ENCODE peak calls at places on chromosomes 13 and 19, in seven cellular contexts. One of them, this sample, is unnamed.

GRCh38 chr13:41716236-41716635 is 244.7 kb downstream of the VWA8 start:
- DNase-seq in stimulated activated CD8-positive, alpha-beta memory T cell treated with anti-CD3 and anti-CD28 coated beads, Interleukin-7, amount 100 ng/mL, for 24 hours: no peak
- DNase-seq in tibial artery: no peak
- DNase-seq in T-cell: no peak
- DNase-seq in SIG-M5: no peak
- DNase-seq in HT-29: no peak
- DNase-seq in NCI-H2029 treated with DMSO at 0.1 percent for 48 hours: no peak
- DNase-seq in this sample: no peak

GRCh38 chr13:90702050-90702449 is 645.4 kb upstream of the MIR17HG start:
- DNase-seq in stimulated activated CD8-positive, alpha-beta memory T cell treated with anti-CD3 and anti-CD28 coated beads, Interleukin-7, amount 100 ng/mL, for 24 hours: no peak
- DNase-seq in tibial artery: no peak
- DNase-seq in T-cell: no peak
- DNase-seq in SIG-M5: no peak
- DNase-seq in HT-29: no peak
- DNase-seq in NCI-H2029 treated with DMSO at 0.1 percent for 48 hours: no peak
- DNase-seq in this sample: no peak

GRCh38 chr19:58474291-58474996 is 1.7 kb upstream of the ZNF446 start:
- DNase-seq in stimulated activated CD8-positive, alpha-beta memory T cell treated with anti-CD3 and anti-CD28 coated beads, Interleukin-7, amount 100 ng/mL, for 24 hours: no peak
- DNase-seq in tibial artery: no peak
- DNase-seq in T-cell: no peak
- DNase-seq in SIG-M5: no peak
- DNase-seq in HT-29: no peak
- DNase-seq in NCI-H2029 treated with DMSO at 0.1 percent for 48 hours: no peak
- DNase-seq in this sample: no peak

GRCh38 chr19:55146078-55146647 is 2.8 kb downstream of the TNNT1 start:
- DNase-seq in stimulated activated CD8-positive, alpha-beta memory T cell treated with anti-CD3 and anti-CD28 coated beads, Interleukin-7, amount 100 ng/mL, for 24 hours: no peak
- DNase-seq in tibial artery: no peak
- DNase-seq in T-cell: no peak
- DNase-seq in SIG-M5: no peak
- DNase-seq in HT-29: peak; percentile 72
- DNase-seq in NCI-H2029 treated with DMSO at 0.1 percent for 48 hours: no peak
- DNase-seq in this sample: peak; percentile 43

GRCh38 chr13:44676534-44676933 is 100.4 kb upstream of the TSC22D1 start:
- DNase-seq in stimulated activated CD8-positive, alpha-beta memory T cell treated with anti-CD3 and anti-CD28 coated beads, Interleukin-7, amount 100 ng/mL, for 24 hours: no peak
- DNase-seq in tibial artery: no peak
- DNase-seq in T-cell: no peak
- DNase-seq in SIG-M5: no peak
- DNase-seq in HT-29: no peak
- DNase-seq in NCI-H2029 treated with DMSO at 0.1 percent for 48 hours: no peak
- DNase-seq in this sample: no peak

GRCh38 chr13:19606152-19606551 is 27.3 kb upstream of the MPHOSPH8 start:
- DNase-seq in stimulated activated CD8-positive, alpha-beta memory T cell treated with anti-CD3 and anti-CD28 coated beads, Interleukin-7, amount 100 ng/mL, for 24 hours: no peak
- DNase-seq in tibial artery: no peak
- DNase-seq in T-cell: no peak
- DNase-seq in SIG-M5: no peak
- DNase-seq in HT-29: no peak
- DNase-seq in NCI-H2029 treated with DMSO at 0.1 percent for 48 hours: no peak
- DNase-seq in this sample: no peak

GRCh38 chr19:3403489-3404323 is 37.3 kb downstream of the NFIC start:
- DNase-seq in stimulated activated CD8-positive, alpha-beta memory T cell treated with anti-CD3 and anti-CD28 coated beads, Interleukin-7, amount 100 ng/mL, for 24 hours: no peak
- DNase-seq in tibial artery: peak; percentile 98
- DNase-seq in T-cell: no peak
- DNase-seq in SIG-M5: no peak
- DNase-seq in HT-29: no peak
- DNase-seq in NCI-H2029 treated with DMSO at 0.1 percent for 48 hours: no peak
- DNase-seq in this sample: no peak

GRCh38 chr19:2478756-2479555 is 3.0 kb downstream of the GADD45B start:
- DNase-seq in stimulated activated CD8-positive, alpha-beta memory T cell treated with anti-CD3 and anti-CD28 coated beads, Interleukin-7, amount 100 ng/mL, for 24 hours: no peak
- DNase-seq in tibial artery: peak; percentile 93
- DNase-seq in T-cell: peak; percentile 61
- DNase-seq in SIG-M5: no peak
- DNase-seq in HT-29: no peak
- DNase-seq in NCI-H2029 treated with DMSO at 0.1 percent for 48 hours: no peak
- DNase-seq in this sample: peak; percentile 32

GRCh38 chr13:21458457-21458815 is 667 bp downstream of the ZDHHC20 start:
- DNase-seq in stimulated activated CD8-positive, alpha-beta memory T cell treated with anti-CD3 and anti-CD28 coated beads, Interleukin-7, amount 100 ng/mL, for 24 hours: peak; percentile 13
- DNase-seq in tibial artery: no peak
- DNase-seq in T-cell: no peak
- DNase-seq in SIG-M5: no peak
- DNase-seq in HT-29: peak; percentile 87
- DNase-seq in NCI-H2029 treated with DMSO at 0.1 percent for 48 hours: peak; percentile 11
- DNase-seq in this sample: peak; percentile 22

GRCh38 chr13:76621726-76622125 is 264.5 kb downstream of the KCTD12 start:
- DNase-seq in stimulated activated CD8-positive, alpha-beta memory T cell treated with anti-CD3 and anti-CD28 coated beads, Interleukin-7, amount 100 ng/mL, for 24 hours: no peak
- DNase-seq in tibial artery: no peak
- DNase-seq in T-cell: no peak
- DNase-seq in SIG-M5: no peak
- DNase-seq in HT-29: no peak
- DNase-seq in NCI-H2029 treated with DMSO at 0.1 percent for 48 hours: no peak
- DNase-seq in this sample: no peak

GRCh38 chr13:74134777-74135305 is 637 bp upstream of the KLF12 start:
- DNase-seq in stimulated activated CD8-positive, alpha-beta memory T cell treated with anti-CD3 and anti-CD28 coated beads, Interleukin-7, amount 100 ng/mL, for 24 hours: peak; percentile 35
- DNase-seq in tibial artery: peak; percentile 84
- DNase-seq in T-cell: peak; percentile 51
- DNase-seq in SIG-M5: no peak
- DNase-seq in HT-29: peak; percentile 77
- DNase-seq in NCI-H2029 treated with DMSO at 0.1 percent for 48 hours: no peak
- DNase-seq in this sample: no peak

GRCh38 chr13:101384929-101385328 is 31.4 kb downstream of the NALCN start:
- DNase-seq in stimulated activated CD8-positive, alpha-beta memory T cell treated with anti-CD3 and anti-CD28 coated beads, Interleukin-7, amount 100 ng/mL, for 24 hours: no peak
- DNase-seq in tibial artery: no peak
- DNase-seq in T-cell: no peak
- DNase-seq in SIG-M5: no peak
- DNase-seq in HT-29: no peak
- DNase-seq in NCI-H2029 treated with DMSO at 0.1 percent for 48 hours: no peak
- DNase-seq in this sample: no peak

GRCh38 chr19:16330368-16330801 is 5.8 kb downstream of the KLF2 start:
- DNase-seq in stimulated activated CD8-positive, alpha-beta memory T cell treated with anti-CD3 and anti-CD28 coated beads, Interleukin-7, amount 100 ng/mL, for 24 hours: peak; percentile 86
- DNase-seq in tibial artery: peak; percentile 82
- DNase-seq in T-cell: peak; percentile 95
- DNase-seq in SIG-M5: no peak
- DNase-seq in HT-29: peak; percentile 57
- DNase-seq in NCI-H2029 treated with DMSO at 0.1 percent for 48 hours: no peak
- DNase-seq in this sample: peak; percentile 8

GRCh38 chr19:21094347-21095025 is 12.5 kb downstream of the ZNF714 start:
- DNase-seq in stimulated activated CD8-positive, alpha-beta memory T cell treated with anti-CD3 and anti-CD28 coated beads, Interleukin-7, amount 100 ng/mL, for 24 hours: no peak
- DNase-seq in tibial artery: no peak
- DNase-seq in T-cell: no peak
- DNase-seq in SIG-M5: no peak
- DNase-seq in HT-29: no peak
- DNase-seq in NCI-H2029 treated with DMSO at 0.1 percent for 48 hours: no peak
- DNase-seq in this sample: no peak

GRCh38 chr13:27038323-27038722 is 133.3 kb downstream of the USP12 start:
- DNase-seq in stimulated activated CD8-positive, alpha-beta memory T cell treated with anti-CD3 and anti-CD28 coated beads, Interleukin-7, amount 100 ng/mL, for 24 hours: no peak
- DNase-seq in tibial artery: no peak
- DNase-seq in T-cell: no peak
- DNase-seq in SIG-M5: no peak
- DNase-seq in HT-29: peak; percentile 44
- DNase-seq in NCI-H2029 treated with DMSO at 0.1 percent for 48 hours: no peak
- DNase-seq in this sample: no peak

GRCh38 chr13:23430664-23431063 is 2.8 kb downstream of the SACS start:
- DNase-seq in stimulated activated CD8-positive, alpha-beta memory T cell treated with anti-CD3 and anti-CD28 coated beads, Interleukin-7, amount 100 ng/mL, for 24 hours: no peak
- DNase-seq in tibial artery: no peak
- DNase-seq in T-cell: no peak
- DNase-seq in SIG-M5: no peak
- DNase-seq in HT-29: no peak
- DNase-seq in NCI-H2029 treated with DMSO at 0.1 percent for 48 hours: no peak
- DNase-seq in this sample: no peak

GRCh38 chr13:113905942-113906341 is 42.1 kb upstream of the GAS6 start:
- DNase-seq in stimulated activated CD8-positive, alpha-beta memory T cell treated with anti-CD3 and anti-CD28 coated beads, Interleukin-7, amount 100 ng/mL, for 24 hours: no peak
- DNase-seq in tibial artery: no peak
- DNase-seq in T-cell: no peak
- DNase-seq in SIG-M5: no peak
- DNase-seq in HT-29: no peak
- DNase-seq in NCI-H2029 treated with DMSO at 0.1 percent for 48 hours: no peak
- DNase-seq in this sample: no peak

GRCh38 chr13:91133941-91134772 is 213.3 kb upstream of the MIR17HG start:
- DNase-seq in stimulated activated CD8-positive, alpha-beta memory T cell treated with anti-CD3 and anti-CD28 coated beads, Interleukin-7, amount 100 ng/mL, for 24 hours: no peak
- DNase-seq in tibial artery: no peak
- DNase-seq in T-cell: no peak
- DNase-seq in SIG-M5: no peak
- DNase-seq in HT-29: peak; percentile 93
- DNase-seq in NCI-H2029 treated with DMSO at 0.1 percent for 48 hours: no peak
- DNase-seq in this sample: peak; percentile 31

GRCh38 chr19:38227272-38228004 is 3.4 kb upstream of the DPF1 start:
- DNase-seq in stimulated activated CD8-positive, alpha-beta memory T cell treated with anti-CD3 and anti-CD28 coated beads, Interleukin-7, amount 100 ng/mL, for 24 hours: no peak
- DNase-seq in tibial artery: no peak
- DNase-seq in T-cell: no peak
- DNase-seq in SIG-M5: no peak
- DNase-seq in HT-29: no peak
- DNase-seq in NCI-H2029 treated with DMSO at 0.1 percent for 48 hours: no peak
- DNase-seq in this sample: no peak

GRCh38 chr13:60612593-60612992 is 215.6 kb downstream of the TDRD3 start:
- DNase-seq in stimulated activated CD8-positive, alpha-beta memory T cell treated with anti-CD3 and anti-CD28 coated beads, Interleukin-7, amount 100 ng/mL, for 24 hours: no peak
- DNase-seq in tibial artery: no peak
- DNase-seq in T-cell: no peak
- DNase-seq in SIG-M5: no peak
- DNase-seq in HT-29: no peak
- DNase-seq in NCI-H2029 treated with DMSO at 0.1 percent for 48 hours: no peak
- DNase-seq in this sample: no peak

GRCh38 chr19:18479964-18480723 is 41.7 kb downstream of the ELL start:
- DNase-seq in stimulated activated CD8-positive, alpha-beta memory T cell treated with anti-CD3 and anti-CD28 coated beads, Interleukin-7, amount 100 ng/mL, for 24 hours: no peak
- DNase-seq in tibial artery: peak; percentile 90
- DNase-seq in T-cell: no peak
- DNase-seq in SIG-M5: no peak
- DNase-seq in HT-29: no peak
- DNase-seq in NCI-H2029 treated with DMSO at 0.1 percent for 48 hours: peak; percentile 17
- DNase-seq in this sample: no peak

GRCh38 chr13:26220575-26220974 is 1.5 kb downstream of the RNF6 start:
- DNase-seq in stimulated activated CD8-positive, alpha-beta memory T cell treated with anti-CD3 and anti-CD28 coated beads, Interleukin-7, amount 100 ng/mL, for 24 hours: no peak
- DNase-seq in tibial artery: no peak
- DNase-seq in T-cell: no peak
- DNase-seq in SIG-M5: no peak
- DNase-seq in HT-29: no peak
- DNase-seq in NCI-H2029 treated with DMSO at 0.1 percent for 48 hours: no peak
- DNase-seq in this sample: peak; percentile 4

GRCh38 chr13:72507394-72508199 is 219.8 kb downstream of the MZT1 start:
- DNase-seq in stimulated activated CD8-positive, alpha-beta memory T cell treated with anti-CD3 and anti-CD28 coated beads, Interleukin-7, amount 100 ng/mL, for 24 hours: no peak
- DNase-seq in tibial artery: no peak
- DNase-seq in T-cell: no peak
- DNase-seq in SIG-M5: no peak
- DNase-seq in HT-29: no peak
- DNase-seq in NCI-H2029 treated with DMSO at 0.1 percent for 48 hours: no peak
- DNase-seq in this sample: no peak

GRCh38 chr19:38059897-38060296 is 152.9 kb downstream of the SIPA1L3 start:
- DNase-seq in stimulated activated CD8-positive, alpha-beta memory T cell treated with anti-CD3 and anti-CD28 coated beads, Interleukin-7, amount 100 ng/mL, for 24 hours: no peak
- DNase-seq in tibial artery: no peak
- DNase-seq in T-cell: no peak
- DNase-seq in SIG-M5: no peak
- DNase-seq in HT-29: no peak
- DNase-seq in NCI-H2029 treated with DMSO at 0.1 percent for 48 hours: no peak
- DNase-seq in this sample: no peak

GRCh38 chr19:19026299-19026971 is 6.9 kb downstream of the SUGP2 start:
- DNase-seq in stimulated activated CD8-positive, alpha-beta memory T cell treated with anti-CD3 and anti-CD28 coated beads, Interleukin-7, amount 100 ng/mL, for 24 hours: no peak
- DNase-seq in tibial artery: no peak
- DNase-seq in T-cell: no peak
- DNase-seq in SIG-M5: no peak
- DNase-seq in HT-29: no peak
- DNase-seq in NCI-H2029 treated with DMSO at 0.1 percent for 48 hours: no peak
- DNase-seq in this sample: no peak

GRCh38 chr13:106507560-106508274 is 27.7 kb downstream of the EFNB2 start:
- DNase-seq in stimulated activated CD8-positive, alpha-beta memory T cell treated with anti-CD3 and anti-CD28 coated beads, Interleukin-7, amount 100 ng/mL, for 24 hours: no peak
- DNase-seq in tibial artery: no peak
- DNase-seq in T-cell: no peak
- DNase-seq in SIG-M5: peak; percentile 47
- DNase-seq in HT-29: no peak
- DNase-seq in NCI-H2029 treated with DMSO at 0.1 percent for 48 hours: no peak
- DNase-seq in this sample: peak; percentile 97

GRCh38 chr13:77509221-77509620 is 26.3 kb upstream of the SCEL start:
- DNase-seq in stimulated activated CD8-positive, alpha-beta memory T cell treated with anti-CD3 and anti-CD28 coated beads, Interleukin-7, amount 100 ng/mL, for 24 hours: no peak
- DNase-seq in tibial artery: no peak
- DNase-seq in T-cell: no peak
- DNase-seq in SIG-M5: no peak
- DNase-seq in HT-29: peak; percentile 67
- DNase-seq in NCI-H2029 treated with DMSO at 0.1 percent for 48 hours: peak; percentile 60
- DNase-seq in this sample: no peak

GRCh38 chr19:32421589-32422361 is 16.2 kb downstream of the DPY19L3 start:
- DNase-seq in stimulated activated CD8-positive, alpha-beta memory T cell treated with anti-CD3 and anti-CD28 coated beads, Interleukin-7, amount 100 ng/mL, for 24 hours: no peak
- DNase-seq in tibial artery: no peak
- DNase-seq in T-cell: no peak
- DNase-seq in SIG-M5: peak; percentile 94
- DNase-seq in HT-29: no peak
- DNase-seq in NCI-H2029 treated with DMSO at 0.1 percent for 48 hours: no peak
- DNase-seq in this sample: peak; percentile 89

GRCh38 chr13:33937373-33938087 is 119.6 kb downstream of the RFC3 start:
- DNase-seq in stimulated activated CD8-positive, alpha-beta memory T cell treated with anti-CD3 and anti-CD28 coated beads, Interleukin-7, amount 100 ng/mL, for 24 hours: no peak
- DNase-seq in tibial artery: no peak
- DNase-seq in T-cell: no peak
- DNase-seq in SIG-M5: no peak
- DNase-seq in HT-29: peak; percentile 95
- DNase-seq in NCI-H2029 treated with DMSO at 0.1 percent for 48 hours: no peak
- DNase-seq in this sample: no peak

GRCh38 chr19:18900700-18901502 is 4.9 kb upstream of the CERS1 start:
- DNase-seq in stimulated activated CD8-positive, alpha-beta memory T cell treated with anti-CD3 and anti-CD28 coated beads, Interleukin-7, amount 100 ng/mL, for 24 hours: no peak
- DNase-seq in tibial artery: peak; percentile 60
- DNase-seq in T-cell: no peak
- DNase-seq in SIG-M5: no peak
- DNase-seq in HT-29: no peak
- DNase-seq in NCI-H2029 treated with DMSO at 0.1 percent for 48 hours: no peak
- DNase-seq in this sample: no peak

GRCh38 chr13:93309886-93310520 is 83.4 kb downstream of the GPC6 start:
- DNase-seq in stimulated activated CD8-positive, alpha-beta memory T cell treated with anti-CD3 and anti-CD28 coated beads, Interleukin-7, amount 100 ng/mL, for 24 hours: no peak
- DNase-seq in tibial artery: no peak
- DNase-seq in T-cell: no peak
- DNase-seq in SIG-M5: no peak
- DNase-seq in HT-29: peak; percentile 21
- DNase-seq in NCI-H2029 treated with DMSO at 0.1 percent for 48 hours: peak; percentile 29
- DNase-seq in this sample: no peak